ENCODE peak calls at places on chromosomes 7 and 10, in five cellular contexts. D is naive thymus-derived CD4-positive, alpha-beta T cell; Q is activated T-cell treated with anti-CD3 and anti-CD28 coated beads for 1 hour; W is nucleus accumbens; P is left ventricle myocardium inferior. A is an unnamed sample.

GRCh38 chr7:44072364-44073231 is 7.2 kb upstream of the PGAM2 start:
- DNase-seq in D (no peak), P (peak; percentile 82), W (no peak), Q (peak; percentile 36), A (no peak)

GRCh38 chr10:129891806-129892205 is 72.3 kb downstream of the EBF3 start:
- DNase-seq in W (no peak), P (peak; percentile 44), D (no peak), Q (no peak), A (no peak)

GRCh38 chr7:116953372-116953726 is at the start of gene ST7:
- DNase-seq in Q (peak; percentile 50), P (peak; percentile 51), D (peak; percentile 49), W (no peak), A (peak; percentile 51)

GRCh38 chr7:152522551-152522950 is 86.7 kb upstream of the KMT2C start:
- DNase-seq in P (peak; percentile 18), Q (no peak), D (no peak), W (peak; percentile 16), A (no peak)

GRCh38 chr10:120998251-120998650 is 147.1 kb downstream of the WDR11 start:
- DNase-seq in Q (no peak), W (no peak), D (no peak), P (no peak), A (no peak)

GRCh38 chr7:4794591-4795350 is 19.3 kb downstream of the AP5Z1 start:
- DNase-seq in D (no peak), W (no peak), Q (no peak), P (no peak), A (no peak)

GRCh38 chr7:1418505-1419309 is 40.6 kb downstream of the MICALL2 start:
- DNase-seq in Q (no peak), P (no peak), W (no peak), D (no peak), A (no peak)

GRCh38 chr10:130623680-130624271 is 487.6 kb downstream of the GLRX3 start:
- DNase-seq in Q (no peak), D (no peak), W (no peak), P (no peak), A (no peak)

GRCh38 chr10:47099445-47099844 is 188.2 kb downstream of the PTPN20 start:
- DNase-seq in D (no peak), P (no peak), W (no peak), Q (no peak), A (no peak)

GRCh38 chr10:84097787-84098353 is 41.4 kb upstream of the GHITM start:
- DNase-seq in Q (no peak), P (no peak), W (no peak), D (no peak), A (no peak)

GRCh38 chr7:104972510-104972909 is 41.5 kb upstream of the KMT2E start:
- DNase-seq in P (no peak), W (no peak), D (no peak), Q (no peak), A (no peak)

GRCh38 chr10:21650353-21650752 is 116.3 kb downstream of the MLLT10 start:
- DNase-seq in W (no peak), Q (no peak), P (no peak), D (no peak), A (no peak)

GRCh38 chr10:93512565-93512964 is 16.2 kb downstream of the CEP55 start:
- DNase-seq in D (no peak), Q (no peak), P (no peak), W (no peak), A (no peak)

GRCh38 chr7:921071-921461 is 33.4 kb downstream of the ADAP1 start:
- DNase-seq in Q (no peak), W (no peak), P (no peak), D (no peak), A (no peak)

GRCh38 chr7:142024547-142024946 is 28.9 kb downstream of the MGAM start:
- DNase-seq in W (no peak), D (no peak), P (no peak), Q (no peak), A (no peak)

GRCh38 chr10:52486840-52487611 is 172.9 kb downstream of the DKK1 start:
- DNase-seq in D (no peak), W (no peak), Q (no peak), P (no peak), A (no peak)

GRCh38 chr7:99124236-99124635 is 19.7 kb downstream of the SMURF1 start:
- DNase-seq in W (no peak), Q (no peak), P (no peak), D (no peak), A (no peak)

GRCh38 chr7:91098566-91098965 is 165.7 kb upstream of the FZD1 start:
- DNase-seq in W (no peak), D (no peak), P (no peak), Q (no peak), A (no peak)

GRCh38 chr7:100894860-100895700 is 608 bp downstream of the ACHE start:
- DNase-seq in P (peak; percentile 29), W (no peak), Q (peak; percentile 58), D (peak; percentile 36), A (peak; percentile 80)

GRCh38 chr7:97499204-97499603 is 232.7 kb upstream of the TAC1 start:
- DNase-seq in W (no peak), Q (no peak), P (no peak), D (no peak), A (no peak)

GRCh38 chr7:132161231-132161915 is 414.9 kb downstream of the PLXNA4 start:
- DNase-seq in W (no peak), P (peak; percentile 68), D (no peak), Q (no peak), A (no peak)

GRCh38 chr7:128381161-128381821 is 19.8 kb upstream of the PRRT4 start:
- DNase-seq in P (peak; percentile 46), D (no peak), Q (peak; percentile 35), W (no peak), A (no peak)

GRCh38 chr7:16210171-16210570 is 211.2 kb downstream of the CRPPA start:
- DNase-seq in Q (no peak), P (no peak), D (no peak), W (no peak), A (no peak)

GRCh38 chr10:60082341-60083038 is 176.1 kb upstream of the CCDC6 start:
- DNase-seq in D (no peak), W (no peak), P (no peak), Q (no peak), A (no peak)

GRCh38 chr10:77360835-77361234 is 276.8 kb downstream of the KCNMA1 start:
- DNase-seq in Q (no peak), D (no peak), P (no peak), W (no peak), A (no peak)

GRCh38 chr7:123366991-123367390 is 167.2 kb upstream of the SLC13A1 start:
- DNase-seq in P (no peak), W (no peak), Q (no peak), D (no peak), A (no peak)

GRCh38 chr7:33973235-33974015 is 68.1 kb downstream of the BMPER start:
- DNase-seq in Q (no peak), D (no peak), P (no peak), W (no peak), A (no peak)

GRCh38 chr7:101602484-101603241 is 26.4 kb downstream of the MYL10 start:
- DNase-seq in P (peak; percentile 72), Q (peak; percentile 51), W (peak; percentile 2), D (peak; percentile 36), A (peak; percentile 66)

GRCh38 chr10:47253651-47254375 is 46.2 kb upstream of the GDF10 start:
- DNase-seq in D (no peak), W (no peak), Q (no peak), P (peak; percentile 63), A (no peak)

GRCh38 chr7:29398011-29398410 is 165.6 kb upstream of the PRR15 start:
- DNase-seq in W (no peak), D (no peak), P (no peak), Q (no peak), A (no peak)

GRCh38 chr10:43965033-43965917 is 316.6 kb upstream of the ZNF32 start:
- DNase-seq in P (no peak), W (no peak), Q (no peak), D (no peak), A (no peak)

GRCh38 chr7:37150180-37150579 is 298.5 kb downstream of the ELMO1 start:
- DNase-seq in D (no peak), Q (no peak), P (no peak), W (no peak), A (no peak)

GRCh38 chr7:101550641-101551531 is 78.2 kb downstream of the MYL10 start:
- DNase-seq in D (no peak), Q (no peak), P (no peak), W (no peak), A (no peak)

GRCh38 chr10:73954737-73955136 is 43.2 kb upstream of the VCL start:
- DNase-seq in P (no peak), Q (no peak), W (no peak), D (no peak), A (no peak)

GRCh38 chr7:128453836-128454804 is 1.6 kb upstream of the HILPDA start:
- DNase-seq in P (peak; percentile 90), Q (no peak), W (peak; percentile 69), D (no peak), A (no peak)

GRCh38 chr7:56033671-56034432 is 17.4 kb downstream of the PSPH start:
- DNase-seq in W (no peak), D (peak; percentile 73), Q (peak; percentile 62), P (peak; percentile 46), A (peak; percentile 49)

GRCh38 chr10:129850790-129851189 is 113.3 kb downstream of the EBF3 start:
- DNase-seq in Q (no peak), D (no peak), P (no peak), W (no peak), A (no peak)

GRCh38 chr10:133565441-133566294 is at the start of gene SYCE1:
- DNase-seq in W (no peak), D (no peak), Q (no peak), P (peak; percentile 23), A (no peak)